ENCODE peak calls at places on chromosomes 5 and 9, in six cellular contexts. One of them, this sample, is unnamed.

GRCh38 chr5:1322036-1322903 is 22.6 kb downstream of the CLPTM1L start:
- DNase-seq in SK-N-SH: no peak
- DNase-seq in K562: no peak
- DNase-seq in HepG2: no peak
- DNase-seq in H1: no peak
- DNase-seq in HCT116: no peak
- DNase-seq in this sample: no peak

GRCh38 chr9:132412089-132412488 is 2.1 kb downstream of the CFAP77 start:
- DNase-seq in H1: peak; percentile 69
- DNase-seq in SK-N-SH: peak; percentile 75
- DNase-seq in K562: peak; percentile 43
- DNase-seq in HepG2: peak; percentile 10
- DNase-seq in HCT116: peak; percentile 8
- DNase-seq in this sample: no peak

GRCh38 chr9:134375430-134376385 is 49.5 kb downstream of the RXRA start:
- DNase-seq in H1: no peak
- DNase-seq in HCT116: no peak
- DNase-seq in HepG2: no peak
- DNase-seq in SK-N-SH: peak; percentile 66
- DNase-seq in K562: peak; percentile 44
- DNase-seq in this sample: no peak

GRCh38 chr5:157665467-157666085 is 5.8 kb upstream of the C5orf52 start:
- DNase-seq in HepG2: peak; percentile 12
- DNase-seq in H1: no peak
- DNase-seq in K562: no peak
- DNase-seq in SK-N-SH: no peak
- DNase-seq in HCT116: peak; percentile 18
- DNase-seq in this sample: no peak

GRCh38 chr5:169354263-169354662 is 53.3 kb upstream of the SLIT3 start:
- DNase-seq in K562: no peak
- DNase-seq in H1: no peak
- DNase-seq in HCT116: no peak
- DNase-seq in SK-N-SH: no peak
- DNase-seq in HepG2: no peak
- DNase-seq in this sample: no peak

GRCh38 chr9:131641618-131642495 is 96.5 kb downstream of the PRRT1B start:
- DNase-seq in H1: no peak
- DNase-seq in HCT116: no peak
- DNase-seq in K562: no peak
- DNase-seq in SK-N-SH: no peak
- DNase-seq in HepG2: no peak
- DNase-seq in this sample: no peak

GRCh38 chr5:103454774-103455173 is 107.8 kb downstream of the NUDT12 start:
- DNase-seq in SK-N-SH: no peak
- DNase-seq in HepG2: no peak
- DNase-seq in HCT116: no peak
- DNase-seq in K562: no peak
- DNase-seq in H1: no peak
- DNase-seq in this sample: no peak

GRCh38 chr5:122291000-122291592 is 20.9 kb upstream of the SNCAIP start:
- DNase-seq in H1: no peak
- DNase-seq in HCT116: no peak
- DNase-seq in HepG2: no peak
- DNase-seq in K562: no peak
- DNase-seq in SK-N-SH: no peak
- DNase-seq in this sample: no peak

GRCh38 chr5:170393235-170393634 is 4.1 kb upstream of the KCNMB1 start:
- DNase-seq in H1: no peak
- DNase-seq in HCT116: no peak
- DNase-seq in SK-N-SH: no peak
- DNase-seq in HepG2: no peak
- DNase-seq in K562: no peak
- DNase-seq in this sample: no peak

GRCh38 chr9:75108571-75108970 is 20.3 kb downstream of the OSTF1 start:
- DNase-seq in H1: no peak
- DNase-seq in K562: no peak
- DNase-seq in HCT116: no peak
- DNase-seq in SK-N-SH: no peak
- DNase-seq in HepG2: no peak
- DNase-seq in this sample: no peak

GRCh38 chr5:36323926-36324781 is 22.5 kb upstream of the RANBP3L start:
- DNase-seq in HepG2: no peak
- DNase-seq in SK-N-SH: no peak
- DNase-seq in HCT116: no peak
- DNase-seq in K562: no peak
- DNase-seq in H1: no peak
- DNase-seq in this sample: no peak

GRCh38 chr5:115655994-115656393 is 30.2 kb upstream of the TMED7 start:
- DNase-seq in HCT116: no peak
- DNase-seq in HepG2: no peak
- DNase-seq in H1: no peak
- DNase-seq in K562: no peak
- DNase-seq in SK-N-SH: no peak
- DNase-seq in this sample: no peak

GRCh38 chr5:13944564-13945195 is at the start of gene DNAH5:
- DNase-seq in HepG2: no peak
- DNase-seq in K562: no peak
- DNase-seq in HCT116: no peak
- DNase-seq in H1: no peak
- DNase-seq in SK-N-SH: no peak
- DNase-seq in this sample: no peak

GRCh38 chr9:14542071-14542470 is 151.2 kb downstream of the ZDHHC21 start:
- DNase-seq in HCT116: no peak
- DNase-seq in SK-N-SH: no peak
- DNase-seq in HepG2: no peak
- DNase-seq in H1: no peak
- DNase-seq in K562: no peak
- DNase-seq in this sample: no peak

GRCh38 chr5:153565822-153566221 is 75.4 kb downstream of the GRIA1 start:
- DNase-seq in SK-N-SH: no peak
- DNase-seq in HCT116: no peak
- DNase-seq in K562: no peak
- DNase-seq in HepG2: no peak
- DNase-seq in H1: no peak
- DNase-seq in this sample: no peak

DNA sequence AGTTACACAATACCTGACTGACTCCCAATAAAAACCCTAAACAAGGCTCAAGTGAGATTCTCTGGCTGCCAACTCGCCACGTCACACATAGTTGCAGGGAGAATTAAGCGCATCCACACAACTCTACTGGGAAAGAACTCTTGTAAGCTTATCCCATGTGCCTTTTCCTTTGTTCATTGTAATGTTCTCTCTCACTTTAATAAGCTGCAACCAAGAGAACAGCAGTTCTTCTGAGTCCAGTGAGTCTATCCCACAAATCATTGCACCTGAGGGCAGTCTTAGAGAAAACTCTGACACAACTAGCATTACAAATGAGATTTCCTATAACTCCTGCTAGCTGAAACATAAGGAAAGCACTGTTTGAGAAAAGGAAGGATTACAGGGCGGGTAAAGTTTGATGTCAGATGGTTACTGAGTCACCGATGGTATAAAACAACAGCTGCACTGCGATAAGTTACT is 27.4 kb downstream of the CENPK start:
- DNase-seq in K562: no peak
- DNase-seq in H1: no peak
- DNase-seq in HCT116: no peak
- DNase-seq in HepG2: no peak
- DNase-seq in SK-N-SH: no peak
- DNase-seq in this sample: no peak
- TF ChIP-seq YY1 in K562: no peak
- TF ChIP-seq YY1 in H1: no peak
- TF ChIP-seq YY1 in HCT116: no peak
- TF ChIP-seq YY1 in HepG2: no peak
- TF ChIP-seq YY1 in SK-N-SH: no peak
- TF ChIP-seq YY1 in this sample: no peak

GRCh38 chr5:150626853-150627276 is 13.6 kb upstream of the SYNPO start:
- DNase-seq in HCT116: no peak
- DNase-seq in K562: no peak
- DNase-seq in HepG2: no peak
- DNase-seq in SK-N-SH: no peak
- DNase-seq in H1: no peak
- DNase-seq in this sample: no peak
- TF ChIP-seq YY1 in HCT116: no peak
- TF ChIP-seq YY1 in K562: no peak
- TF ChIP-seq YY1 in HepG2: no peak
- TF ChIP-seq YY1 in SK-N-SH: no peak
- TF ChIP-seq YY1 in H1: no peak
- TF ChIP-seq YY1 in this sample: no peak

DNA sequence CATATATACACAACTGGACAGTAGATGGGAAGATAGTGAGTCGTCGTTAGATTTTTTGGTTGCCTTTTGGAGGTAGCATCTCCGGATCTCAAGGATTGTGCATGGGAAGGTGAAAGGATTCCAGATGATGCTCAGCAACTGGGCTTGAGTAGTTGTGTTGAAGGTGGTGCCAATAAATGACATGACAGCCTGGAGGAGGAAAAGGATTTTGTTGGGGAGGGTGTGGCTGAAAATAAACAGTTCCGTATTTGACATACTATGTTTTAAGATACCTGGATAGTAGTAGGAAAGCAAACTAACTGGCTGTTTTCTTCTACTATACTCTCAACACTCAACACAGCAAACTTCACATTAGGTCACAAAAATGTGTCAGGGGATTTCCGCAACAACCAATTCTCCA is 62.4 kb downstream of the SREK1 start:
- DNase-seq in SK-N-SH: no peak
- DNase-seq in K562: no peak
- DNase-seq in HCT116: no peak
- DNase-seq in H1: no peak
- DNase-seq in HepG2: no peak
- DNase-seq in this sample: no peak
- TF ChIP-seq YY1 in SK-N-SH: no peak
- TF ChIP-seq YY1 in K562: no peak
- TF ChIP-seq YY1 in HCT116: no peak
- TF ChIP-seq YY1 in H1: no peak
- TF ChIP-seq YY1 in HepG2: no peak
- TF ChIP-seq YY1 in this sample: no peak

GRCh38 chr5:77145666-77146065 is 58.6 kb upstream of the ZBED3 start:
- DNase-seq in H1: no peak
- DNase-seq in K562: no peak
- DNase-seq in SK-N-SH: no peak
- DNase-seq in HCT116: no peak
- DNase-seq in HepG2: no peak
- DNase-seq in this sample: no peak
- TF ChIP-seq YY1 in H1: no peak
- TF ChIP-seq YY1 in K562: no peak
- TF ChIP-seq YY1 in SK-N-SH: no peak
- TF ChIP-seq YY1 in HCT116: no peak
- TF ChIP-seq YY1 in HepG2: no peak
- TF ChIP-seq YY1 in this sample: no peak

GRCh38 chr5:174187481-174187880 is 142.0 kb downstream of the NSG2 start:
- DNase-seq in HCT116: no peak
- DNase-seq in H1: no peak
- DNase-seq in HepG2: no peak
- DNase-seq in K562: no peak
- DNase-seq in SK-N-SH: no peak
- DNase-seq in this sample: no peak
- TF ChIP-seq YY1 in HCT116: no peak
- TF ChIP-seq YY1 in H1: no peak
- TF ChIP-seq YY1 in HepG2: no peak
- TF ChIP-seq YY1 in K562: no peak
- TF ChIP-seq YY1 in SK-N-SH: no peak
- TF ChIP-seq YY1 in this sample: no peak

DNA sequence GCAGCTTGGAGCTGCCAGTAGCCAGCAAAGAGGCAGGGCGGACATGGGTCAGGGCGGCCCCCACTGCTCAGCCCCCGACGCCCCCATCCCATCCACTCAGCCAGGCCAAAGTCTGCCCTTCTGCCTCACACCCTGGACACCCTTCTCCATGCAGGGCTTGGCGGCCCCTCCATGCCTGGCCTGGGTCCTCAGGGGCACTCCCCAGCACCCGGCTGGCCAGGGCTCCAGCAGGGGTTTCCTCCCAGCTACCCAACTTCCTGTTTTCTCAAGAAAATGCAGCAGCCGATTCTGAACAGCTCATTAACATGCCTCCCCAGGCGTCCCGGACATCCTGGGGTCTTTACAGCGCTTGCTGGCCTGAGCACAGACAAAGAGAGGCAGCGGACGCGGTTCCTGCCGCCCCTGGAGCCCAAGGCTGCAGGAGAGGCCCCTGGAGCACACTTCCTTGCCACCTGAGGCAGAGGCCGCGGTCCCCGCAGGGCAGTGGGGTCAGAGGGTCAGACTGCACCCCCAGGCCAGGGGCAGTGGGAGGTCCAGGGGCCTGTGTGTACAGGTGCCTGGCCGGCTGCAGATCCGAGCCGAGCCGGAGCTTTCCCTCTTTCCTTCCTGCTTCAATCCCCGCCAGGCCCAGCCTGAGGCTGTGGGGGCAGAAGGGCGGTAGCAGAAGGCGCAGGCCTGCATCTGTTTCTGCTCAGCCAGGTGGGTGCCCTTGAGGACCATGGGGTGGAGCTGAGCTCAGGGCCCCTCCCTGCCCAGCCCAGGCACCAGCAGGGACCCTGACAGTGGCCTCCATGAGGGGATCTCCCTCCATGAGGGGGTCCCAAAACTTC is 18.7 kb upstream of the NRARP start:
- DNase-seq in HepG2: no peak
- DNase-seq in H1: peak; percentile 64
- DNase-seq in K562: no peak
- DNase-seq in SK-N-SH: peak; percentile 42
- DNase-seq in HCT116: no peak
- DNase-seq in this sample: no peak
- TF ChIP-seq YY1 in HepG2: no peak
- TF ChIP-seq YY1 in H1: no peak
- TF ChIP-seq YY1 in K562: no peak
- TF ChIP-seq YY1 in SK-N-SH: no peak
- TF ChIP-seq YY1 in HCT116: no peak
- TF ChIP-seq YY1 in this sample: no peak

GRCh38 chr5:171521219-171521633 is 101.8 kb downstream of the FGF18 start:
- DNase-seq in SK-N-SH: peak; percentile 35
- DNase-seq in HCT116: peak; percentile 28
- DNase-seq in H1: peak; percentile 61
- DNase-seq in K562: no peak
- DNase-seq in HepG2: no peak
- DNase-seq in this sample: peak; percentile 20
- TF ChIP-seq YY1 in SK-N-SH: no peak
- TF ChIP-seq YY1 in HCT116: no peak
- TF ChIP-seq YY1 in H1: no peak
- TF ChIP-seq YY1 in K562: no peak
- TF ChIP-seq YY1 in HepG2: no peak
- TF ChIP-seq YY1 in this sample: no peak

DNA sequence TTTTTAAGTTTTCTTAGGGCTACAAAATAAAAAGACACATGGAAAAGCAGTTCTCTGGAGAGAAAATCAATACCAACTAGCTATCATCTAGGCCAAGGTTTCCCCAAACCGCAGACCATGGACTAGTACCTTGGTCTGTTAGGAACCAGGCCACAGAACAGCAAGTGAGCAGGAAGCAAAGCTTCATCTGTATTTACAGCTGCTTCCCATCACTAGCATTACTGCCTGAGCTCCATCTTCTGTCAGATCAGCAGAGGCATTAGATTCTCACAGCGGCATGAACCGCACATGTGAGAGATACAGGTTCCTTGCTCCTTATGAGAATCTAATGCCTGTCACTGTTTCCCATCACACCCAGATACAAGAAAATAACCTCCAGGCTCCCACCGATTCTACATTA is 1907.6 kb upstream of the ACO1 start:
- DNase-seq in SK-N-SH: no peak
- DNase-seq in H1: no peak
- DNase-seq in HCT116: no peak
- DNase-seq in K562: no peak
- DNase-seq in HepG2: no peak
- DNase-seq in this sample: no peak
- TF ChIP-seq YY1 in SK-N-SH: no peak
- TF ChIP-seq YY1 in H1: no peak
- TF ChIP-seq YY1 in HCT116: no peak
- TF ChIP-seq YY1 in K562: no peak
- TF ChIP-seq YY1 in HepG2: no peak
- TF ChIP-seq YY1 in this sample: no peak